ENCODE peak calls at places on chromosomes 4 and X, in nine cellular contexts. W, G, M, Q, R, S, T, K and P are unnamed samples.

GRCh38 chr4:186132577-186133277 is 28.2 kb downstream of the FAM149A start:
- DNase-seq in S (no peak), W (no peak), T (no peak), G (no peak), K (no peak), Q (no peak), M (no peak), R (no peak), P (peak; percentile 3)

GRCh38 chr4:90174622-90175023 is 47.4 kb downstream of the CCSER1 start:
- DNase-seq in M (no peak), K (no peak), S (no peak), W (no peak), Q (no peak), G (no peak), R (no peak), T (no peak), P (no peak)

GRCh38 chr4:129167640-129168260 is 71.8 kb downstream of the C4orf33 start:
- DNase-seq in R (no peak), K (no peak), M (no peak), Q (no peak), S (no peak), T (no peak), G (no peak), W (no peak), P (no peak)

GRCh38 chr4:55866973-55867574 is 13.6 kb downstream of the EXOC1 start:
- DNase-seq in K (no peak), R (peak; percentile 19), S (peak; percentile 9), T (peak; percentile 41), G (no peak), M (no peak), Q (peak; percentile 37), W (no peak), P (peak; percentile 42)

GRCh38 chrX:53047228-53047627 is 1.4 kb upstream of the GPR173 start:
- DNase-seq in R (no peak), M (no peak), G (no peak), T (no peak), S (no peak), W (no peak), Q (no peak), K (no peak), P (no peak)

GRCh38 chr4:13537832-13538177 is 6.5 kb downstream of the NKX3-2 start:
- DNase-seq in G (no peak), M (no peak), S (no peak), K (no peak), R (no peak), W (no peak), T (no peak), Q (no peak), P (no peak)

GRCh38 chrX:39988496-39988895 is 109.3 kb downstream of the BCOR start:
- DNase-seq in W (no peak), S (no peak), R (no peak), K (no peak), T (no peak), G (no peak), Q (no peak), M (no peak), P (no peak)

GRCh38 chr4:114077610-114078009 is 98.2 kb upstream of the ARSJ start:
- DNase-seq in G (no peak), M (no peak), Q (peak; percentile 81), S (peak; percentile 58), W (no peak), K (peak; percentile 32), T (peak; percentile 78), R (no peak), P (peak; percentile 70)

GRCh38 chr4:8587469-8588195 is 4.9 kb upstream of the CPZ start:
- DNase-seq in M (no peak), R (no peak), K (no peak), W (no peak), T (no peak), G (no peak), S (no peak), Q (no peak), P (no peak)

GRCh38 chrX:118228041-118228440 is 111.4 kb upstream of the KLHL13 start:
- DNase-seq in G (no peak), K (no peak), M (no peak), W (no peak), R (no peak), S (no peak), Q (no peak), T (no peak), P (peak; percentile 0)

GRCh38 chr4:127698789-127699200 is 31.4 kb upstream of the SLC25A31 start:
- DNase-seq in Q (peak; percentile 53), T (peak; percentile 65), S (no peak), M (no peak), R (no peak), G (no peak), K (no peak), W (no peak), P (peak; percentile 47)

GRCh38 chr4:41141910-41142309 is 72.4 kb downstream of the APBB2 start:
- DNase-seq in S (no peak), W (no peak), K (no peak), G (no peak), M (no peak), Q (peak; percentile 45), R (no peak), T (peak; percentile 84), P (peak; percentile 7)

GRCh38 chr4:114226968-114227760 is 247.7 kb upstream of the ARSJ start:
- DNase-seq in K (no peak), R (no peak), Q (no peak), S (no peak), M (no peak), T (no peak), G (no peak), W (no peak), P (no peak)